ENCODE peak calls at places on chromosomes 5 and 9, in six cellular contexts. E, A, O, B, P and J are unnamed samples.

GRCh38 chr9:126386088-126386487 is 59.5 kb downstream of the MVB12B start:
- DNase-seq in E (no peak), A (no peak), O (peak; percentile 37), B (no peak), P (no peak), J (no peak)

GRCh38 chr5:96601811-96602244 is 60.3 kb upstream of the CAST start:
- DNase-seq in E (peak; percentile 25), A (peak; percentile 60), O (peak; percentile 56), B (peak; percentile 16), P (peak; percentile 58), J (peak; percentile 18)

GRCh38 chr5:74122175-74122574 is 496.2 kb downstream of the ARHGEF28 start:
- DNase-seq in E (no peak), A (no peak), O (no peak), B (no peak), P (no peak), J (no peak)

GRCh38 chr5:82011761-82012160 is 39.9 kb downstream of the ATG10 start:
- DNase-seq in E (no peak), A (no peak), O (no peak), B (no peak), P (no peak), J (no peak)

GRCh38 chr5:132961887-132962286 is 1.5 kb downstream of the AFF4 start:
- DNase-seq in E (no peak), A (no peak), O (no peak), B (no peak), P (no peak), J (no peak)

GRCh38 chr5:157592594-157592993 is 17.0 kb upstream of the ADAM19 start:
- DNase-seq in E (no peak), A (no peak), O (no peak), B (no peak), P (no peak), J (no peak)

GRCh38 chr5:141077826-141078225 is 16.6 kb upstream of the PCDHB2 start:
- DNase-seq in E (no peak), A (no peak), O (no peak), B (no peak), P (no peak), J (no peak)

GRCh38 chr9:34396276-34397214 is 19.8 kb upstream of the MYORG start:
- DNase-seq in E (no peak), A (peak; percentile 30), O (no peak), B (no peak), P (no peak), J (no peak)

GRCh38 chr5:28014779-28015178 is 976.4 kb upstream of the CDH9 start:
- DNase-seq in E (no peak), A (peak; percentile 11), O (peak; percentile 48), B (no peak), P (no peak), J (no peak)

GRCh38 chr9:32706004-32706749 is 70.7 kb upstream of the TAF1L start:
- DNase-seq in E (no peak), A (no peak), O (no peak), B (no peak), P (no peak), J (no peak)

GRCh38 chr9:91495450-91495849 is 71.8 kb upstream of the NFIL3 start:
- DNase-seq in E (no peak), A (no peak), O (no peak), B (no peak), P (no peak), J (no peak)

GRCh38 chr9:133889498-133890301 is 102.4 kb downstream of the VAV2 start:
- DNase-seq in E (no peak), A (no peak), O (no peak), B (no peak), P (peak; percentile 43), J (no peak)

GRCh38 chr5:40223884-40224402 is 455.8 kb upstream of the PTGER4 start:
- DNase-seq in E (no peak), A (no peak), O (no peak), B (peak; percentile 85), P (no peak), J (no peak)

GRCh38 chr5:8391916-8392315 is 523.0 kb downstream of the MTRR start:
- DNase-seq in E (no peak), A (no peak), O (no peak), B (no peak), P (no peak), J (no peak)

GRCh38 chr9:37187713-37188439 is 67.5 kb downstream of the ZCCHC7 start:
- DNase-seq in E (no peak), A (no peak), O (no peak), B (peak; percentile 75), P (no peak), J (no peak)

GRCh38 chr5:68252678-68253520 is 37.3 kb downstream of the PIK3R1 start:
- DNase-seq in E (no peak), A (peak; percentile 62), O (peak; percentile 63), B (no peak), P (peak; percentile 58), J (peak; percentile 22)

GRCh38 chr5:27191786-27192505 is 153.6 kb upstream of the CDH9 start:
- DNase-seq in E (no peak), A (no peak), O (no peak), B (no peak), P (no peak), J (no peak)

GRCh38 chr9:21334603-21334968 is 618 bp downstream of the KLHL9 start:
- DNase-seq in E (no peak), A (no peak), O (peak; percentile 8), B (no peak), P (no peak), J (no peak)

GRCh38 chr9:99474186-99474585 is 252.1 kb downstream of the SEC61B start:
- DNase-seq in E (no peak), A (no peak), O (no peak), B (no peak), P (no peak), J (no peak)

GRCh38 chr5:82754347-82754746 is 322.8 kb downstream of the TMEM167A start:
- DNase-seq in E (no peak), A (no peak), O (no peak), B (no peak), P (no peak), J (no peak)

GRCh38 chr5:170553218-170553617 is 49.4 kb downstream of the KCNIP1 start:
- DNase-seq in E (no peak), A (no peak), O (no peak), B (no peak), P (no peak), J (no peak)

GRCh38 chr9:35907732-35908483 is 1.4 kb upstream of the SPAAR start:
- DNase-seq in E (no peak), A (no peak), O (peak; percentile 62), B (no peak), P (peak; percentile 57), J (no peak)

GRCh38 chr9:35904338-35904737 is 1.7 kb upstream of the HRCT1 start:
- DNase-seq in E (no peak), A (no peak), O (no peak), B (no peak), P (no peak), J (no peak)

GRCh38 chr9:35904966-35905781 is 828 bp upstream of the HRCT1 start:
- DNase-seq in E (no peak), A (no peak), O (no peak), B (no peak), P (no peak), J (no peak)

GRCh38 chr9:35906923-35907699 is 1.1 kb downstream of the HRCT1 start:
- DNase-seq in E (no peak), A (no peak), O (no peak), B (no peak), P (no peak), J (no peak)

GRCh38 chr9:35905912-35906679 is at the start of gene HRCT1:
- DNase-seq in E (no peak), A (no peak), O (peak; percentile 77), B (no peak), P (no peak), J (no peak)
- TF ChIP-seq POLR2A in E (no peak), A (no peak), O (no peak), B (no peak), P (no peak), J (no peak)

GRCh38 chr9:136700959-136701664 is 11.3 kb upstream of the DIPK1B start:
- DNase-seq in E (peak; percentile 64), A (peak; percentile 51), O (no peak), B (peak; percentile 43), P (peak; percentile 49), J (peak; percentile 65)
- TF ChIP-seq TAF1 in E (peak; percentile 48), A (no peak), O (no peak), B (peak; percentile 6), P (no peak), J (no peak)

GRCh38 chr9:128124873-128125574 is 2.5 kb downstream of the PTGES2 start:
- DNase-seq in E (no peak), A (peak; percentile 56), O (peak; percentile 57), B (peak; percentile 35), P (peak; percentile 95), J (no peak)

GRCh38 chr9:128125575-128126354 is 1.8 kb downstream of the PTGES2 start:
- DNase-seq in E (no peak), A (no peak), O (no peak), B (no peak), P (no peak), J (no peak)

GRCh38 chr9:128127568-128127989 is at the start of gene PTGES2:
- DNase-seq in E (peak; percentile 71), A (peak; percentile 75), O (peak; percentile 68), B (no peak), P (peak; percentile 80), J (peak; percentile 69)

GRCh38 chr9:128128836-128129590 is 1.5 kb upstream of the PTGES2 start:
- DNase-seq in E (no peak), A (no peak), O (no peak), B (no peak), P (no peak), J (no peak)

GRCh38 chr9:128127990-128128835 is 684 bp upstream of the PTGES2 start:
- DNase-seq in E (peak; percentile 73), A (peak; percentile 90), O (peak; percentile 88), B (peak; percentile 68), P (peak; percentile 92), J (peak; percentile 73)
- TF ChIP-seq POLR2A in E (no peak), A (peak; percentile 71), O (peak; percentile 76), B (peak; percentile 46), P (no peak), J (no peak)

GRCh38 chr5:59264641-59265245 is 628.8 kb downstream of the PDE4D start:
- DNase-seq in E (no peak), A (no peak), O (no peak), B (no peak), P (no peak), J (no peak)
- TF ChIP-seq TAF1 in E (no peak), A (no peak), O (no peak), B (no peak), P (no peak), J (no peak)

GRCh38 chr5:75717082-75717922 is at the start of gene POC5:
- DNase-seq in E (peak; percentile 70), A (peak; percentile 99), O (peak; percentile 96), B (peak; percentile 91), P (peak; percentile 99), J (peak; percentile 76)
- TF ChIP-seq POLR2A in E (peak; percentile 97), A (peak; percentile 99), O (peak; percentile 88), B (peak; percentile 100), P (peak; percentile 81), J (peak; percentile 98)